ENCODE peak calls at places on chromosomes 3 and 15, in five cellular contexts. One of them, this sample, is unnamed. For H3K27me3, the result is how much of the 10 kb centered on the place peaks cover.

GRCh38 chr3:52532517-52532837 is 1.2 kb downstream of the NT5DC2 start:
- DNase-seq in PC-3: peak
- DNase-seq in CD8-positive, alpha-beta T cell: peak
- DNase-seq in ovary: peak
- DNase-seq in tibial nerve: no peak
- DNase-seq in this sample: no peak

GRCh38 chr3:172717493-172718088 is 6.7 kb upstream of the NCEH1 start:
- DNase-seq in CD8-positive, alpha-beta T cell: no peak
- DNase-seq in ovary: no peak
- DNase-seq in PC-3: peak
- DNase-seq in tibial nerve: no peak
- DNase-seq in this sample: no peak

GRCh38 chr3:52238761-52239701 is at the start of gene TWF2:
- DNase-seq in ovary: peak
- DNase-seq in PC-3: peak
- DNase-seq in CD8-positive, alpha-beta T cell: peak
- DNase-seq in tibial nerve: peak
- DNase-seq in this sample: peak

GRCh38 chr3:72475258-72476138 is 372.7 kb downstream of the SHQ1 start:
- DNase-seq in ovary: no peak
- DNase-seq in PC-3: no peak
- DNase-seq in CD8-positive, alpha-beta T cell: no peak
- DNase-seq in tibial nerve: no peak
- DNase-seq in this sample: no peak

GRCh38 chr15:33722005-33722672 is 246.2 kb upstream of the CHRM5 start:
- DNase-seq in ovary: no peak
- DNase-seq in PC-3: peak
- DNase-seq in tibial nerve: no peak
- DNase-seq in CD8-positive, alpha-beta T cell: no peak
- DNase-seq in this sample: no peak

GRCh38 chr15:76163429-76164020 is 103.7 kb downstream of the TMEM266 start:
- DNase-seq in CD8-positive, alpha-beta T cell: no peak
- DNase-seq in ovary: peak
- DNase-seq in tibial nerve: peak
- DNase-seq in PC-3: no peak
- DNase-seq in this sample: peak

GRCh38 chr3:140568842-140569520 is 108.9 kb upstream of the TRIM42 start:
- DNase-seq in PC-3: no peak
- DNase-seq in CD8-positive, alpha-beta T cell: no peak
- DNase-seq in tibial nerve: peak
- DNase-seq in ovary: peak
- DNase-seq in this sample: no peak

GRCh38 chr3:128480717-128481437 is 12.1 kb downstream of the GATA2 start:
- DNase-seq in CD8-positive, alpha-beta T cell: no peak
- DNase-seq in tibial nerve: no peak
- DNase-seq in ovary: no peak
- DNase-seq in PC-3: no peak
- DNase-seq in this sample: no peak

GRCh38 chr3:184553385-184553784 is 8.2 kb upstream of the EPHB3 start:
- DNase-seq in PC-3: no peak
- DNase-seq in ovary: no peak
- DNase-seq in CD8-positive, alpha-beta T cell: no peak
- DNase-seq in tibial nerve: no peak
- DNase-seq in this sample: no peak

GRCh38 chr3:66949898-66950297 is 48.2 kb upstream of the KBTBD8 start:
- DNase-seq in CD8-positive, alpha-beta T cell: no peak
- DNase-seq in tibial nerve: no peak
- DNase-seq in ovary: no peak
- DNase-seq in PC-3: no peak
- DNase-seq in this sample: no peak

GRCh38 chr3:141330718-141331369 is 37.5 kb upstream of the ZBTB38 start:
- DNase-seq in ovary: no peak
- DNase-seq in PC-3: no peak
- DNase-seq in tibial nerve: no peak
- DNase-seq in CD8-positive, alpha-beta T cell: no peak
- DNase-seq in this sample: no peak

GRCh38 chr3:62318752-62319569 is 54.4 kb downstream of the FEZF2 start:
- DNase-seq in CD8-positive, alpha-beta T cell: peak
- DNase-seq in ovary: peak
- DNase-seq in PC-3: peak
- DNase-seq in tibial nerve: peak
- DNase-seq in this sample: peak

GRCh38 chr3:123521179-123521969 is 63.5 kb downstream of the HACD2 start:
- DNase-seq in ovary: no peak
- DNase-seq in tibial nerve: no peak
- DNase-seq in CD8-positive, alpha-beta T cell: no peak
- DNase-seq in PC-3: no peak
- DNase-seq in this sample: no peak

GRCh38 chr3:53252105-53252946 is 3.5 kb downstream of the TKT start:
- DNase-seq in tibial nerve: no peak
- DNase-seq in CD8-positive, alpha-beta T cell: no peak
- DNase-seq in PC-3: no peak
- DNase-seq in ovary: no peak
- DNase-seq in this sample: no peak

GRCh38 chr15:85564686-85565085 is 184.3 kb downstream of the AKAP13 start:
- DNase-seq in CD8-positive, alpha-beta T cell: no peak
- DNase-seq in ovary: no peak
- DNase-seq in tibial nerve: no peak
- DNase-seq in PC-3: no peak
- DNase-seq in this sample: no peak

GRCh38 chr3:102299125-102299877 is 135.5 kb upstream of the ZPLD1 start:
- DNase-seq in CD8-positive, alpha-beta T cell: no peak
- DNase-seq in tibial nerve: no peak
- DNase-seq in ovary: no peak
- DNase-seq in PC-3: peak
- DNase-seq in this sample: no peak

GRCh38 chr3:16335364-16335763 is 70.4 kb downstream of the OXNAD1 start:
- DNase-seq in tibial nerve: no peak
- DNase-seq in PC-3: no peak
- DNase-seq in CD8-positive, alpha-beta T cell: no peak
- DNase-seq in ovary: no peak
- DNase-seq in this sample: no peak

GRCh38 chr3:17801131-17801530 is 58.7 kb upstream of the TBC1D5 start:
- DNase-seq in tibial nerve: no peak
- DNase-seq in ovary: no peak
- DNase-seq in PC-3: peak
- DNase-seq in CD8-positive, alpha-beta T cell: no peak
- DNase-seq in this sample: no peak

GRCh38 chr3:279325-279724 is 82.8 kb downstream of the CHL1 start:
- DNase-seq in CD8-positive, alpha-beta T cell: no peak
- DNase-seq in tibial nerve: no peak
- DNase-seq in PC-3: no peak
- DNase-seq in ovary: no peak
- DNase-seq in this sample: no peak
- H3K27me3 ChIP-seq in CD8-positive, alpha-beta T cell: under half
- H3K27me3 ChIP-seq in tibial nerve: under half
- H3K27me3 ChIP-seq in PC-3: under half
- H3K27me3 ChIP-seq in ovary: under half
- H3K27me3 ChIP-seq in this sample: under half

GRCh38 chr3:71175722-71176365 is 407.7 kb downstream of the FOXP1 start:
- DNase-seq in CD8-positive, alpha-beta T cell: no peak
- DNase-seq in ovary: no peak
- DNase-seq in PC-3: no peak
- DNase-seq in tibial nerve: no peak
- DNase-seq in this sample: no peak

GRCh38 chr3:71171246-71171645 is 412.3 kb downstream of the FOXP1 start:
- DNase-seq in tibial nerve: no peak
- DNase-seq in ovary: no peak
- DNase-seq in CD8-positive, alpha-beta T cell: no peak
- DNase-seq in PC-3: no peak
- DNase-seq in this sample: no peak

GRCh38 chr3:71172176-71172575 is 411.4 kb downstream of the FOXP1 start:
- DNase-seq in PC-3: no peak
- DNase-seq in ovary: no peak
- DNase-seq in CD8-positive, alpha-beta T cell: no peak
- DNase-seq in tibial nerve: no peak
- DNase-seq in this sample: no peak

GRCh38 chr3:71173421-71173975 is 410.0 kb downstream of the FOXP1 start:
- DNase-seq in PC-3: no peak
- DNase-seq in CD8-positive, alpha-beta T cell: no peak
- DNase-seq in tibial nerve: peak
- DNase-seq in ovary: no peak
- DNase-seq in this sample: no peak

GRCh38 chr3:71172951-71173350 is 410.6 kb downstream of the FOXP1 start:
- DNase-seq in PC-3: no peak
- DNase-seq in CD8-positive, alpha-beta T cell: no peak
- DNase-seq in ovary: no peak
- DNase-seq in tibial nerve: peak
- DNase-seq in this sample: no peak
- H3K27me3 ChIP-seq in PC-3: under half
- H3K27me3 ChIP-seq in CD8-positive, alpha-beta T cell: under half
- H3K27me3 ChIP-seq in ovary: under half
- H3K27me3 ChIP-seq in tibial nerve: under half
- H3K27me3 ChIP-seq in this sample: under half

DNA sequence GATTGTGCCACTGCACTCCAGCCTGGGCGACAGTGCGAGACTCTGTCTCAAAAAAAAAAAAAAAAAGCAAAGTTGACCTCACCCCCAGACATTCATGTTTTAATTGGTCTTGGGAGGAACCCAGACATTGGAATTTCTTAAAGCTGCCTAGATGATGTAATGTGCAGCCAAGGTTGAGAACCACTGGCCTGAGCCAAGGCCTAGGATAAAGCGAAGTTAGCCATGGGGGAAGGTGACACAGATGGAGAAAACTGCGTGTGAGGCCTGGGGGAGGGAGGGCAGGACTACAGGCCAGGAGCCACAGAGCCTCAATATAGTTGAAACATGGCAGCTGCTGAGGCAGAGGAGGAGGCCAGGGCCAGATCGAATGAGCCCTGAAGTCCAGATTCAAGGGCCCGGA is 20.9 kb downstream of the GLB1 start:
- DNase-seq in tibial nerve: no peak
- DNase-seq in PC-3: no peak
- DNase-seq in CD8-positive, alpha-beta T cell: no peak
- DNase-seq in ovary: no peak
- DNase-seq in this sample: no peak
- H3K27me3 ChIP-seq in tibial nerve: under half
- H3K27me3 ChIP-seq in PC-3: under half
- H3K27me3 ChIP-seq in CD8-positive, alpha-beta T cell: under half
- H3K27me3 ChIP-seq in ovary: under half
- H3K27me3 ChIP-seq in this sample: under half

DNA sequence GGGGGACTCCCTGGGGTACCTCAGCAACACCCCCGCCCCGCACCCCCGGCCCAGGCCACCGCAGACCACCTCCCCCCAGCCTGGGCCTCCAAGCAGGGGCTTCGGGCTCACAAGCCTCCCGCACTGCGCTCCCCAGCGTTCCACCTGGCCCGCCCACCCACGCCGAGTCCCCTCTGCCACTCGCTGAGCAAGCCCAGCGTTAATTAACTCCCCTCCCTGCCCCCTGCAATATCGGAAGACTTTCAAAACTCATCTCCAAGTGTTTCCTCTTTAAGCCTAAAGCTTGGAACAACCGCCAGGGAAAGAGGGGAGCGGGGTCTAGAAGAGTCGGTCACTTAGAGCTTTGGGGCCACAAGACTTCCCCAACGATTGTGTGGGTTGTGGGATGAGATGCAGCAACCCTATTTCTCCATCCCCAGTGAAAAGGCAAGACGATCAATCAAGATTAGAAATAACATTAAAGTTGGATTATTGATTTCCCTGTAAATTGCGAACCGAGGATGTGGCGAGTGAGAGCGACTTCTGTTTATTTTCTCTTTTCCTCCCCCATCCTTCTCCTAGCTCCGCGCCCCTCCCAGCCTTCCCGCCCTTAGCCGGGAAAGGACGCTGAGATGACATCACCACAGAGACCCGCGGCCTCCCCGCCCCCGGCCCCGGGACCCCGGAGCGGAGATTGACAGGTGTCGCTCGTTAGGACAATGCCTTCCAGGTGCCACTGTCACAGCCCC is 30.2 kb downstream of the NR2F2 start:
- DNase-seq in CD8-positive, alpha-beta T cell: no peak
- DNase-seq in ovary: no peak
- DNase-seq in tibial nerve: no peak
- DNase-seq in PC-3: no peak
- DNase-seq in this sample: no peak
- H3K27me3 ChIP-seq in CD8-positive, alpha-beta T cell: under half
- H3K27me3 ChIP-seq in ovary: under half
- H3K27me3 ChIP-seq in tibial nerve: under half
- H3K27me3 ChIP-seq in PC-3: under half
- H3K27me3 ChIP-seq in this sample: under half

GRCh38 chr3:126914226-126914625 is 68.7 kb upstream of the PLXNA1 start:
- DNase-seq in ovary: no peak
- DNase-seq in CD8-positive, alpha-beta T cell: no peak
- DNase-seq in PC-3: no peak
- DNase-seq in tibial nerve: no peak
- DNase-seq in this sample: no peak
- H3K27me3 ChIP-seq in ovary: under half
- H3K27me3 ChIP-seq in CD8-positive, alpha-beta T cell: under half
- H3K27me3 ChIP-seq in PC-3: under half
- H3K27me3 ChIP-seq in tibial nerve: under half
- H3K27me3 ChIP-seq in this sample: under half

GRCh38 chr3:42406727-42407450 is 3.5 kb downstream of the LYZL4 start:
- DNase-seq in CD8-positive, alpha-beta T cell: no peak
- DNase-seq in tibial nerve: no peak
- DNase-seq in PC-3: no peak
- DNase-seq in ovary: no peak
- DNase-seq in this sample: no peak

GRCh38 chr3:42412526-42413155 is 2.2 kb upstream of the LYZL4 start:
- DNase-seq in PC-3: no peak
- DNase-seq in CD8-positive, alpha-beta T cell: no peak
- DNase-seq in ovary: no peak
- DNase-seq in tibial nerve: no peak
- DNase-seq in this sample: no peak

GRCh38 chr3:42410362-42410761 is at the start of gene LYZL4:
- DNase-seq in CD8-positive, alpha-beta T cell: no peak
- DNase-seq in tibial nerve: no peak
- DNase-seq in PC-3: no peak
- DNase-seq in ovary: no peak
- DNase-seq in this sample: no peak

GRCh38 chr3:42408156-42408555 is 2.3 kb downstream of the LYZL4 start:
- DNase-seq in tibial nerve: no peak
- DNase-seq in PC-3: no peak
- DNase-seq in CD8-positive, alpha-beta T cell: no peak
- DNase-seq in ovary: no peak
- DNase-seq in this sample: no peak

GRCh38 chr3:42411429-42411828 is 1.0 kb upstream of the LYZL4 start:
- DNase-seq in PC-3: no peak
- DNase-seq in tibial nerve: no peak
- DNase-seq in CD8-positive, alpha-beta T cell: no peak
- DNase-seq in ovary: no peak
- DNase-seq in this sample: no peak
- H3K27me3 ChIP-seq in PC-3: half or more
- H3K27me3 ChIP-seq in tibial nerve: under half
- H3K27me3 ChIP-seq in CD8-positive, alpha-beta T cell: under half
- H3K27me3 ChIP-seq in ovary: under half
- H3K27me3 ChIP-seq in this sample: under half

GRCh38 chr15:60539017-60539416 is 60.1 kb upstream of the ICE2 start:
- DNase-seq in ovary: no peak
- DNase-seq in CD8-positive, alpha-beta T cell: no peak
- DNase-seq in tibial nerve: no peak
- DNase-seq in PC-3: no peak
- DNase-seq in this sample: no peak
- H3K27me3 ChIP-seq in ovary: under half
- H3K27me3 ChIP-seq in CD8-positive, alpha-beta T cell: under half
- H3K27me3 ChIP-seq in tibial nerve: under half
- H3K27me3 ChIP-seq in PC-3: under half
- H3K27me3 ChIP-seq in this sample: under half